ENCODE peak calls at places on chromosomes 5 and 9, in seven cellular contexts. S, U, Q, G, H, O and V are unnamed samples. For H3K4me1, the result is how much of the 10 kb centered on the place peaks cover.

GRCh38 chr5:142317673-142318261 is 7.1 kb downstream of the SPRY4 start:
- DNase-seq in O (no peak), G (no peak), H (no peak), Q (no peak), U (no peak), S (no peak), V (no peak)

GRCh38 chr9:110357510-110357909 is 19.8 kb upstream of the TXNDC8 start:
- DNase-seq in O (no peak), S (no peak), G (no peak), Q (no peak), U (no peak), H (no peak), V (no peak)

GRCh38 chr9:114968710-114969109 is 38.3 kb upstream of the TNFSF8 start:
- DNase-seq in S (no peak), U (peak), Q (no peak), O (no peak), H (no peak), G (no peak), V (no peak)

GRCh38 chr5:138649775-138650174 is 74.6 kb upstream of the HSPA9 start:
- DNase-seq in O (no peak), H (no peak), Q (no peak), G (no peak), U (no peak), S (no peak), V (no peak)

GRCh38 chr9:124780060-124780756 is 3.3 kb downstream of the OLFML2A start:
- DNase-seq in S (no peak), Q (peak), G (no peak), U (no peak), H (no peak), O (peak), V (no peak)

GRCh38 chr5:153402550-153402949 is 87.9 kb upstream of the GRIA1 start:
- DNase-seq in Q (no peak), S (no peak), U (no peak), G (no peak), O (no peak), H (no peak), V (no peak)

GRCh38 chr9:126615251-126615790 is 1.6 kb downstream of the LMX1B start:
- DNase-seq in Q (peak), U (peak), S (no peak), O (peak), H (peak), G (no peak), V (no peak)

GRCh38 chr5:9605459-9605858 is 24.7 kb downstream of the TAS2R1 start:
- DNase-seq in G (no peak), O (no peak), Q (no peak), U (no peak), H (no peak), S (no peak), V (no peak)

GRCh38 chr9:86859966-86860365 is 87.3 kb downstream of the GAS1 start:
- DNase-seq in Q (no peak), S (no peak), O (no peak), H (peak), U (peak), G (no peak), V (no peak)

GRCh38 chr5:72555871-72556270 is 48.7 kb upstream of the ZNF366 start:
- DNase-seq in G (no peak), U (peak), S (no peak), O (no peak), Q (no peak), H (no peak), V (no peak)

DNA sequence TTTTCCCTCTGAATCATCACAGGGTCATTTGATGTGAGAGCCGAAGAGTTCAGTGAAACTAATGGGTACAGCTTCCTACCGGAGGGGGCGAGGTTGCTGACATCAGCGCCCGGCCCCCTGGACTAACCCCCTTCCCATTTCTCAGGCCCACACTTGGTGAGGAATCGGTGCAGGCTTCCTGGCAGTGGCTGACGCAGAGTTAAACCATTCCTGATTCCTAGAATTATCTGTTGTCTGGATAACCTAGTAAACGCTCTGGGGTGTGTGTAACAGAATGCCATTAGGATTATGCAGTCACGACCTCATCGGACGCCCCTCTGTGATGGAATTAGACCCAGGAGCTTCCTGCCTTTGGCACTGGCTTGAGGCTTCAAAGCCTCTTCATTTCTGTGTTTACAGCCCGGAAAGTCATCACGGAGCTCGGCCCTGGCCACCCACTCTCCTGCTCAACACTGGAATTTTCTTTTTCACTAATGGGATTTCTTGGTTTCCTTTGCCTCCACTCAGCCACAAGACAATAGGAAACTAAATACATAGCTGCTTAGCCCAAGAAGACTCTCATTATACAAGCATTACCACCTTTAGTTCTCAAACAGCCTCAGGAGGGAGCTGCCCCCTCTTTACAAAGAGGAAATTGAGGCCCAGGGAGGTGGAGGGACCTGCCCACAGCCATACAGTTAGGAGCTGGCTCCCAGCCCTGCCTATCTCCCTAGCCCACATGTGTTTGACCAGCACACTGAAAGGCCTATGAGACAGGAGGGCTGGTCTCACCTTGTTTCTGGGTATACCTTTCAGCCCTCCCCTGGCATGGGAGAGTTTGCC is 61.3 kb upstream of the RPL26L1 start:
- DNase-seq in U (peak), H (no peak), S (peak), O (no peak), Q (no peak), G (no peak), V (no peak)
- H3K4me3 ChIP-seq in U (no peak), H (no peak), S (no peak), O (peak), Q (no peak), G (no peak), V (no peak)

DNA sequence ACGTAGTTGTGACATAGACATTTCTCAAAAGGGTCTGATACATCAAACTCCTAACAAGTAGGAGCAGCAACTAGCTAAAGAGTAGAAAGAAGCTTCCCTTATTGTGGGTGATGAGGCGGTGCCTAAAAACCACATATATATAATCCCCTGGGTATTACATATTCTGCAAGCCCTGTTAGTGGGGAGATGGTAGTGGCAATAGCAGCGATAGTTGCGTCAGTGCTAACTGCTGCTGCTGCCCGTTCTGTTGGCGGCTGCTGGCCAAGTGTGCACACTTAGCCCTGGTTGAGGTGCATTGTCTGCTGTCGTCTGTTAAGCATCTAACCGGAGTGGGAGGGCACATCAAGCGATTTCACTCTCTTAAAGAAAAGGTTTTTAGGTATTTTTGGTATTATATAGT is 35.8 kb downstream of the VLDLR start:
- DNase-seq in S (no peak), O (no peak), Q (no peak), H (no peak), U (no peak), G (no peak), V (no peak)
- H3K4me1 ChIP-seq in S (under half), O (under half), Q (under half), H (under half), U (under half), G (under half), V (under half)

DNA sequence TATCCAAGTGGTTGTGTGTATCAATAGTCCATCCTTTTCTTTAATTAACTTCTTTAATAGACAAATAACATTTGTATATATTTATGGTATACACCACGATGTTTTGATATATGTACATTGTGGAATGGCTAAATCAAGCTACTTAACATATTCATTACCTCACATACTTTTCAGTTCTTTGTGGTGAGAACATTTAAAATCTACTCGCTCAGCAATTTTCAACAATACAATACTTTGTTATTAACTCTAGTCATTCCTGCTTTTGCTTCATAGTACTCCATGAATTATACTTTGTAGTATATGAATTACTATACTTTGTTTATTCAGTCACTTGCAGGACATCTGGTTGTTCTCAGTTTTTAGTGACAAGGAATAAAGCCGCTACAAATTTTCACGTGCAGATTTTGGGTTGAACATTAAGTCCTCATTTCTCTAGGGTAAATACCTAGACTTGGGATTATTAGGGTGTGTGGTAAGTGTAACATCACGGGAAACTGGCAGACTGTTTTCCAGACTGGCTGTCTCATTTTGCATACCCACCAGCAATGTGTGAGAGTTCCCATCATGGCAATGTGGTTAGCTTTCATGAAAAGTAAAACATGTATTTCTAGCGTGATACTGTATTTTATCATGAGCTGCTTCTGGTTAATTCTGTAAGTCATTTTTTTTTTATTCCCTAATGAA is 354.4 kb upstream of the WWC1 start:
- DNase-seq in S (no peak), U (no peak), G (no peak), H (no peak), Q (no peak), O (no peak), V (no peak)
- H3K4me3 ChIP-seq in S (no peak), U (no peak), G (no peak), H (no peak), Q (no peak), O (no peak), V (no peak)

GRCh38 chr9:128895556-128895955 is 13.6 kb downstream of the LRRC8A start:
- DNase-seq in S (no peak), U (no peak), H (no peak), O (no peak), Q (no peak), G (no peak), V (no peak)
- H3K4me1 ChIP-seq in S (under half), U (under half), H (under half), O (half or more), Q (half or more), G (half or more), V (half or more)

GRCh38 chr5:108263338-108263737 is 118.6 kb downstream of the FBXL17 start:
- DNase-seq in Q (no peak), U (no peak), G (no peak), O (no peak), S (no peak), H (no peak), V (no peak)

GRCh38 chr5:108258001-108258400 is 123.9 kb downstream of the FBXL17 start:
- DNase-seq in Q (no peak), O (no peak), G (no peak), U (no peak), H (no peak), S (no peak), V (no peak)

GRCh38 chr5:108259306-108259705 is 122.6 kb downstream of the FBXL17 start:
- DNase-seq in S (no peak), H (no peak), O (no peak), G (no peak), Q (no peak), U (peak), V (no peak)

GRCh38 chr5:108260858-108261170 is 121.1 kb downstream of the FBXL17 start:
- DNase-seq in S (no peak), O (no peak), U (no peak), Q (no peak), H (no peak), G (no peak), V (no peak)

GRCh38 chr5:108260105-108260857 is 121.6 kb downstream of the FBXL17 start:
- DNase-seq in G (peak), Q (peak), H (peak), S (peak), U (peak), O (peak), V (peak)
- H3K4me3 ChIP-seq in G (no peak), Q (no peak), H (no peak), S (no peak), U (no peak), O (no peak), V (no peak)